ENCODE peak calls at places on chromosome 2, in ten cellular contexts. E is thoracic aorta; J is activated CD4-positive, alpha-beta T cell treated with anti-CD3 and anti-CD28 coated beads for 36 hours; A is CD8-positive, alpha-beta T cell; V is left cardiac atrium; X is foreskin keratinocyte; B is body of pancreas; D is HCT116; G is activated naive CD8-positive, alpha-beta T cell treated with anti-CD3 and anti-CD28 coated beads, Interleukin-2, amount 10 ng/mL, durations not matched to agents 7 days and 5 days; Q is activated CD8-positive, alpha-beta T cell treated with anti-CD3 and anti-CD28 coated beads, Interleukin-2, amount 10 ng/mL, durations not matched to agents 7 days and 5 days. K is an unnamed sample.

GRCh38 chr2:229282758-229283546 is 11.9 kb upstream of the PID1 start:
- ATAC-seq in G (no peak), X (peak), A (no peak), V (peak), D (no peak), Q (no peak), B (peak), J (no peak), E (peak), K (peak)

GRCh38 chr2:127893494-127893893 is 7.7 kb upstream of the AMMECR1L start:
- ATAC-seq in X (no peak), D (no peak), J (no peak), E (no peak), Q (no peak), V (peak), B (no peak), A (no peak), G (no peak), K (no peak)

GRCh38 chr2:68877079-68877772 is 6.0 kb upstream of the BMP10 start:
- ATAC-seq in D (no peak), Q (no peak), A (no peak), V (peak), B (peak), G (no peak), E (no peak), J (no peak), X (no peak), K (no peak)

GRCh38 chr2:12202702-12203101 is 456.3 kb downstream of the LPIN1 start:
- ATAC-seq in V (peak), G (no peak), J (no peak), A (no peak), X (no peak), B (no peak), Q (no peak), D (no peak), E (no peak), K (no peak)

GRCh38 chr2:181527058-181527457 is 69.9 kb downstream of the ITGA4 start:
- ATAC-seq in A (no peak), B (no peak), Q (no peak), X (no peak), J (no peak), E (no peak), G (no peak), V (no peak), D (no peak), K (no peak)

GRCh38 chr2:195659114-195659513 is 2.1 kb downstream of the SLC39A10 start:
- ATAC-seq in G (peak), J (peak), A (peak), Q (peak), E (no peak), V (no peak), D (no peak), B (no peak), X (no peak), K (no peak)

GRCh38 chr2:217935901-217936684 is 66.7 kb downstream of the TNS1 start:
- ATAC-seq in V (no peak), J (no peak), G (no peak), E (no peak), X (no peak), B (no peak), D (no peak), Q (no peak), A (no peak), K (peak)

GRCh38 chr2:71613566-71613952 is 160.2 kb downstream of the DYSF start:
- ATAC-seq in X (no peak), B (no peak), A (no peak), Q (no peak), G (no peak), V (no peak), E (no peak), D (no peak), J (no peak), K (no peak)

GRCh38 chr2:177398290-177398683 is 5.7 kb downstream of the AGPS start:
- ATAC-seq in G (no peak), X (no peak), D (no peak), B (no peak), J (no peak), V (no peak), E (no peak), A (no peak), Q (no peak), K (no peak)

GRCh38 chr2:218041302-218042165 is 27.5 kb upstream of the RUFY4 start:
- ATAC-seq in V (no peak), G (peak), X (no peak), E (no peak), A (no peak), Q (peak), J (peak), D (no peak), B (no peak), K (no peak)

GRCh38 chr2:96102596-96103387 is 13.6 kb downstream of the ADRA2B start:
- ATAC-seq in B (no peak), X (no peak), G (no peak), D (no peak), J (no peak), Q (no peak), V (no peak), E (no peak), A (no peak), K (no peak)

GRCh38 chr2:134244587-134244986 is 9.3 kb upstream of the MGAT5 start:
- ATAC-seq in Q (no peak), G (no peak), E (no peak), A (peak), J (peak), D (no peak), B (no peak), X (peak), V (no peak), K (no peak)

GRCh38 chr2:39266139-39266805 is 22.5 kb upstream of the CDKL4 start:
- ATAC-seq in A (no peak), B (no peak), X (no peak), D (no peak), J (peak), V (no peak), Q (peak), E (no peak), G (peak), K (no peak)

GRCh38 chr2:148813603-148814065 is 61.4 kb upstream of the KIF5C start:
- ATAC-seq in Q (peak), J (peak), X (no peak), V (no peak), E (no peak), A (peak), B (no peak), G (peak), D (peak), K (no peak)

GRCh38 chr2:106885326-106885725 is 641 bp downstream of the ST6GAL2 start:
- ATAC-seq in V (no peak), B (no peak), X (no peak), Q (no peak), J (no peak), A (no peak), D (no peak), E (no peak), G (no peak), K (no peak)

GRCh38 chr2:49306925-49307324 is 152.6 kb upstream of the FSHR start:
- ATAC-seq in A (no peak), G (no peak), V (no peak), D (no peak), E (no peak), B (peak), X (no peak), Q (no peak), J (no peak), K (no peak)

GRCh38 chr2:220998156-220998555 is 573.9 kb downstream of the EPHA4 start:
- ATAC-seq in X (no peak), Q (no peak), G (no peak), D (no peak), E (no peak), J (no peak), V (no peak), B (no peak), A (no peak), K (no peak)

GRCh38 chr2:84454581-84454980 is 4.5 kb downstream of the SUCLG1 start:
- ATAC-seq in B (no peak), V (no peak), Q (no peak), D (no peak), E (no peak), X (no peak), J (no peak), G (no peak), A (no peak), K (no peak)